ENCODE peak calls at places on chromosomes 5 and 9, in seven cellular contexts. One of them, this sample, is unnamed.

GRCh38 chr9:125548141-125548540 is 158.9 kb downstream of the MAPKAP1 start:
- DNase-seq in upper lobe of left lung: no peak
- DNase-seq in K562: no peak
- DNase-seq in sigmoid colon: no peak
- DNase-seq in transverse colon: no peak
- DNase-seq in suprapubic skin: no peak
- DNase-seq in SK-N-SH: no peak
- DNase-seq in this sample: no peak

GRCh38 chr5:37882636-37883035 is 42.8 kb upstream of the GDNF start:
- DNase-seq in sigmoid colon: no peak
- DNase-seq in transverse colon: no peak
- DNase-seq in upper lobe of left lung: no peak
- DNase-seq in suprapubic skin: no peak
- DNase-seq in K562: no peak
- DNase-seq in SK-N-SH: no peak
- DNase-seq in this sample: no peak

GRCh38 chr9:87696641-87697040 is 29.3 kb upstream of the CTSL start:
- DNase-seq in transverse colon: no peak
- DNase-seq in SK-N-SH: no peak
- DNase-seq in sigmoid colon: no peak
- DNase-seq in upper lobe of left lung: no peak
- DNase-seq in suprapubic skin: no peak
- DNase-seq in K562: no peak
- DNase-seq in this sample: no peak

GRCh38 chr9:113999256-114000062 is 78.6 kb downstream of the AMBP start:
- DNase-seq in upper lobe of left lung: peak
- DNase-seq in SK-N-SH: no peak
- DNase-seq in suprapubic skin: peak
- DNase-seq in transverse colon: no peak
- DNase-seq in K562: no peak
- DNase-seq in sigmoid colon: no peak
- DNase-seq in this sample: peak

GRCh38 chr5:89097103-89097502 is 214.1 kb upstream of the MEF2C start:
- DNase-seq in transverse colon: no peak
- DNase-seq in sigmoid colon: no peak
- DNase-seq in K562: no peak
- DNase-seq in suprapubic skin: no peak
- DNase-seq in upper lobe of left lung: no peak
- DNase-seq in SK-N-SH: no peak
- DNase-seq in this sample: no peak

GRCh38 chr5:135974019-135974600 is 19.3 kb upstream of the LECT2 start:
- DNase-seq in sigmoid colon: no peak
- DNase-seq in upper lobe of left lung: no peak
- DNase-seq in suprapubic skin: no peak
- DNase-seq in transverse colon: no peak
- DNase-seq in SK-N-SH: no peak
- DNase-seq in K562: no peak
- DNase-seq in this sample: no peak

GRCh38 chr5:82364497-82364896 is 86.3 kb upstream of the RPS23 start:
- DNase-seq in sigmoid colon: no peak
- DNase-seq in suprapubic skin: no peak
- DNase-seq in transverse colon: no peak
- DNase-seq in SK-N-SH: peak
- DNase-seq in K562: no peak
- DNase-seq in upper lobe of left lung: no peak
- DNase-seq in this sample: no peak

GRCh38 chr9:106892632-106893031 is 29.7 kb downstream of the ZNF462 start:
- DNase-seq in suprapubic skin: no peak
- DNase-seq in SK-N-SH: peak
- DNase-seq in K562: no peak
- DNase-seq in transverse colon: peak
- DNase-seq in sigmoid colon: peak
- DNase-seq in upper lobe of left lung: peak
- DNase-seq in this sample: no peak

GRCh38 chr9:106228861-106229260 is 534.5 kb downstream of the TMEM38B start:
- DNase-seq in upper lobe of left lung: no peak
- DNase-seq in suprapubic skin: no peak
- DNase-seq in K562: no peak
- DNase-seq in transverse colon: no peak
- DNase-seq in SK-N-SH: no peak
- DNase-seq in sigmoid colon: no peak
- DNase-seq in this sample: no peak

GRCh38 chr5:93665649-93666048 is 75.8 kb downstream of the POU5F2 start:
- DNase-seq in sigmoid colon: no peak
- DNase-seq in upper lobe of left lung: no peak
- DNase-seq in SK-N-SH: peak
- DNase-seq in transverse colon: no peak
- DNase-seq in K562: no peak
- DNase-seq in suprapubic skin: no peak
- DNase-seq in this sample: no peak

GRCh38 chr9:114784721-114785253 is 21.1 kb downstream of the TNFSF15 start:
- DNase-seq in transverse colon: no peak
- DNase-seq in SK-N-SH: no peak
- DNase-seq in sigmoid colon: no peak
- DNase-seq in K562: no peak
- DNase-seq in upper lobe of left lung: peak
- DNase-seq in suprapubic skin: no peak
- DNase-seq in this sample: no peak

GRCh38 chr9:84751921-84752320 is 82.4 kb downstream of the NTRK2 start:
- DNase-seq in upper lobe of left lung: no peak
- DNase-seq in K562: no peak
- DNase-seq in SK-N-SH: no peak
- DNase-seq in suprapubic skin: no peak
- DNase-seq in sigmoid colon: no peak
- DNase-seq in transverse colon: no peak
- DNase-seq in this sample: no peak

GRCh38 chr5:102312586-102312985 is 16.5 kb upstream of the SLCO4C1 start:
- DNase-seq in suprapubic skin: no peak
- DNase-seq in sigmoid colon: no peak
- DNase-seq in transverse colon: no peak
- DNase-seq in upper lobe of left lung: no peak
- DNase-seq in K562: no peak
- DNase-seq in SK-N-SH: no peak
- DNase-seq in this sample: no peak

GRCh38 chr5:116947691-116948528 is 373.3 kb upstream of the SEMA6A start:
- DNase-seq in SK-N-SH: peak
- DNase-seq in suprapubic skin: no peak
- DNase-seq in K562: peak
- DNase-seq in transverse colon: peak
- DNase-seq in sigmoid colon: no peak
- DNase-seq in upper lobe of left lung: peak
- DNase-seq in this sample: peak

GRCh38 chr5:574906-575305 is 37.2 kb upstream of the CEP72 start:
- DNase-seq in sigmoid colon: peak
- DNase-seq in SK-N-SH: no peak
- DNase-seq in suprapubic skin: peak
- DNase-seq in upper lobe of left lung: no peak
- DNase-seq in K562: no peak
- DNase-seq in transverse colon: no peak
- DNase-seq in this sample: no peak

GRCh38 chr9:97983524-97984187 is 515 bp downstream of the ANP32B start:
- DNase-seq in suprapubic skin: peak
- DNase-seq in SK-N-SH: peak
- DNase-seq in upper lobe of left lung: peak
- DNase-seq in K562: peak
- DNase-seq in sigmoid colon: peak
- DNase-seq in transverse colon: peak
- DNase-seq in this sample: peak

GRCh38 chr5:79699766-79700400 is 10.2 kb downstream of the CMYA5 start:
- DNase-seq in SK-N-SH: no peak
- DNase-seq in transverse colon: no peak
- DNase-seq in suprapubic skin: no peak
- DNase-seq in sigmoid colon: no peak
- DNase-seq in upper lobe of left lung: no peak
- DNase-seq in K562: no peak
- DNase-seq in this sample: no peak

GRCh38 chr5:174775071-174775470 is 50.7 kb downstream of the MSX2 start:
- DNase-seq in suprapubic skin: no peak
- DNase-seq in transverse colon: no peak
- DNase-seq in sigmoid colon: no peak
- DNase-seq in upper lobe of left lung: no peak
- DNase-seq in K562: no peak
- DNase-seq in SK-N-SH: no peak
- DNase-seq in this sample: no peak

GRCh38 chr5:2748180-2748840 is 3.2 kb downstream of the IRX2 start:
- DNase-seq in K562: no peak
- DNase-seq in transverse colon: no peak
- DNase-seq in suprapubic skin: no peak
- DNase-seq in SK-N-SH: no peak
- DNase-seq in sigmoid colon: no peak
- DNase-seq in upper lobe of left lung: no peak
- DNase-seq in this sample: no peak

GRCh38 chr9:75892168-75892901 is 1.9 kb downstream of the PCSK5 start:
- DNase-seq in sigmoid colon: peak
- DNase-seq in upper lobe of left lung: peak
- DNase-seq in K562: no peak
- DNase-seq in suprapubic skin: peak
- DNase-seq in SK-N-SH: peak
- DNase-seq in transverse colon: peak
- DNase-seq in this sample: no peak

GRCh38 chr5:53418844-53419243 is 61.6 kb upstream of the FST start:
- DNase-seq in suprapubic skin: no peak
- DNase-seq in upper lobe of left lung: no peak
- DNase-seq in K562: no peak
- DNase-seq in sigmoid colon: no peak
- DNase-seq in transverse colon: no peak
- DNase-seq in SK-N-SH: no peak
- DNase-seq in this sample: no peak

GRCh38 chr9:19430201-19430760 is 21.5 kb downstream of the ACER2 start:
- DNase-seq in SK-N-SH: no peak
- DNase-seq in K562: no peak
- DNase-seq in suprapubic skin: no peak
- DNase-seq in sigmoid colon: no peak
- DNase-seq in transverse colon: no peak
- DNase-seq in upper lobe of left lung: no peak
- DNase-seq in this sample: no peak

GRCh38 chr9:131530930-131531832 is at the start of gene UCK1:
- DNase-seq in upper lobe of left lung: peak
- DNase-seq in SK-N-SH: peak
- DNase-seq in suprapubic skin: peak
- DNase-seq in K562: peak
- DNase-seq in sigmoid colon: peak
- DNase-seq in transverse colon: peak
- DNase-seq in this sample: peak
- TF ChIP-seq EP300 in upper lobe of left lung: no peak
- TF ChIP-seq EP300 in SK-N-SH: no peak
- TF ChIP-seq EP300 in suprapubic skin: no peak
- TF ChIP-seq EP300 in K562: no peak
- TF ChIP-seq EP300 in sigmoid colon: no peak
- TF ChIP-seq EP300 in transverse colon: no peak
- TF ChIP-seq EP300 in this sample: no peak

GRCh38 chr9:95595780-95596179 is 79.0 kb upstream of the PTCH1 start:
- DNase-seq in K562: no peak
- DNase-seq in SK-N-SH: no peak
- DNase-seq in upper lobe of left lung: no peak
- DNase-seq in suprapubic skin: no peak
- DNase-seq in sigmoid colon: no peak
- DNase-seq in transverse colon: no peak
- DNase-seq in this sample: no peak
- TF ChIP-seq POLR2AphosphoS5 in K562: no peak
- TF ChIP-seq POLR2AphosphoS5 in SK-N-SH: no peak
- TF ChIP-seq POLR2AphosphoS5 in upper lobe of left lung: no peak
- TF ChIP-seq POLR2AphosphoS5 in suprapubic skin: no peak
- TF ChIP-seq POLR2AphosphoS5 in sigmoid colon: no peak
- TF ChIP-seq POLR2AphosphoS5 in transverse colon: no peak
- TF ChIP-seq POLR2AphosphoS5 in this sample: no peak

GRCh38 chr9:130914417-130915095 is 17.9 kb upstream of the QRFP start:
- DNase-seq in SK-N-SH: no peak
- DNase-seq in K562: no peak
- DNase-seq in transverse colon: no peak
- DNase-seq in sigmoid colon: no peak
- DNase-seq in suprapubic skin: no peak
- DNase-seq in upper lobe of left lung: no peak
- DNase-seq in this sample: no peak

GRCh38 chr9:130911254-130912049 is 14.8 kb upstream of the QRFP start:
- DNase-seq in K562: peak
- DNase-seq in upper lobe of left lung: no peak
- DNase-seq in SK-N-SH: no peak
- DNase-seq in sigmoid colon: no peak
- DNase-seq in suprapubic skin: no peak
- DNase-seq in transverse colon: no peak
- DNase-seq in this sample: no peak

GRCh38 chr9:130915096-130915447 is 18.5 kb upstream of the QRFP start:
- DNase-seq in sigmoid colon: no peak
- DNase-seq in K562: peak
- DNase-seq in SK-N-SH: no peak
- DNase-seq in transverse colon: no peak
- DNase-seq in upper lobe of left lung: no peak
- DNase-seq in suprapubic skin: no peak
- DNase-seq in this sample: no peak

GRCh38 chr9:130913599-130914416 is 17.2 kb upstream of the QRFP start:
- DNase-seq in upper lobe of left lung: no peak
- DNase-seq in transverse colon: no peak
- DNase-seq in SK-N-SH: no peak
- DNase-seq in suprapubic skin: no peak
- DNase-seq in sigmoid colon: no peak
- DNase-seq in K562: peak
- DNase-seq in this sample: no peak

GRCh38 chr9:130912932-130913598 is 16.5 kb upstream of the QRFP start:
- DNase-seq in K562: peak
- DNase-seq in sigmoid colon: peak
- DNase-seq in upper lobe of left lung: no peak
- DNase-seq in suprapubic skin: no peak
- DNase-seq in SK-N-SH: no peak
- DNase-seq in transverse colon: no peak
- DNase-seq in this sample: no peak
- H3K4me3 ChIP-seq in K562: no peak
- H3K4me3 ChIP-seq in sigmoid colon: peak
- H3K4me3 ChIP-seq in upper lobe of left lung: no peak
- H3K4me3 ChIP-seq in suprapubic skin: peak
- H3K4me3 ChIP-seq in SK-N-SH: no peak
- H3K4me3 ChIP-seq in transverse colon: no peak
- H3K4me3 ChIP-seq in this sample: no peak

DNA sequence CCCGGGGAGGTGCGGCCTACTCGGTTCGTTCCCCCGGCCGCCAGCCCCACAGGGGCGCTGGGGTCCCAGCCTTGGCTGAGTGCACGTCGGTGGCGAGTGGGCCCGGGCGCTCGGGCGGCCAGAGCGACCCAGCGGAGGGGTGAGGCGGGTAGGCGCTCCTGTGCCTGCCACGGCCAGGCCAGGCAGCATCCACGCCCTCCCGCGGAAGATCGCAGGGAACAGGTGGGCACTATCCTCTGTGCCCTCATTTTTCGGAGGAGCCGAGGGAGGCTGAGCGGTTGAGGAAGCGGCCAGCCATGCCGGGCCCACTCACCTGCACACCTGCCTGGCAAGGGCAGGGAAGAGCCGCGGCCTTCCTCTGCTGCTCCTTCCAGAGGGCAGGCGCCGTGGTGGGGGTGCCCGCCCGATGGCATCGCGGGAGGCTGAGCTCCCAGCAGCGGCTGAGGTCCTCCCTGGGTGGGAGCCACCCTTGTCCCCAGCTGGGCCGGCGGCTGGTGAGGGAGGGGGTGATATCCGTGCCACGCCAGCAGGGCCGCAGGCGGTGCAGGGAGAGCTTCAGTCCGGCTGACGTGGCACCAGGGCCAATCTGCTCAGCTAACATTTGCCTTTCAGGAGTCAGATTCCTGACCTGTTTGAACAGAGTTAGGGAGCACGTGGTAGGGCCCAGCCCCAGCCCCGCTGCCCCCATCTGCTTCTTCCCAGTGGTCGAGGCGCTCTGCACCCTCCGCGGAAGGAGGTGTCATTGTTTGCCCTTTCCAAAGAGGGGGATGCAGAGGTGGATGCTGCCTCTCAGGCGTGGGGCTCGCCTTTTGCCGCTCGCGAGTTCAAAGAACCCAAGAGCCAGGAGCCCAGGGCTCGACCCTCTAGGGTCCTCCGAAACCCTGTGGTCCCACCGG is 1.6 kb upstream of the SEC16A start:
- DNase-seq in suprapubic skin: no peak
- DNase-seq in SK-N-SH: no peak
- DNase-seq in upper lobe of left lung: peak
- DNase-seq in transverse colon: peak
- DNase-seq in sigmoid colon: peak
- DNase-seq in K562: no peak
- DNase-seq in this sample: peak
- TF ChIP-seq EP300 in suprapubic skin: no peak
- TF ChIP-seq EP300 in SK-N-SH: no peak
- TF ChIP-seq EP300 in upper lobe of left lung: no peak
- TF ChIP-seq EP300 in transverse colon: no peak
- TF ChIP-seq EP300 in sigmoid colon: no peak
- TF ChIP-seq EP300 in K562: no peak
- TF ChIP-seq EP300 in this sample: no peak

This sample was measured in stomach.